ENCODE peak calls at places on chromosomes 2 and 18, in ten cellular contexts. V, J, F, Y, C, G, Z, X, L and I are unnamed samples.

GRCh38 chr2:85470850-85471800 is 52.6 kb downstream of the SH2D6 start:
- DNase-seq in V (no peak), G (no peak), L (no peak), X (no peak), F (no peak), J (peak), C (no peak), Y (no peak), Z (peak), I (no peak)

GRCh38 chr2:96903318-96903717 is 33.4 kb upstream of the SEMA4C start:
- DNase-seq in F (no peak), V (no peak), X (no peak), C (no peak), L (no peak), Y (no peak), Z (no peak), G (no peak), J (no peak), I (no peak)

GRCh38 chr18:47141289-47141688 is 9.0 kb downstream of the HDHD2 start:
- DNase-seq in X (no peak), F (no peak), Y (no peak), L (no peak), G (no peak), J (no peak), V (no peak), Z (no peak), C (no peak), I (no peak)

GRCh38 chr2:172098650-172099471 is 3.8 kb downstream of the DLX2 start:
- DNase-seq in Y (no peak), G (no peak), F (peak), V (no peak), C (peak), X (peak), L (no peak), J (peak), Z (peak), I (no peak)

GRCh38 chr2:231614559-231615057 is 21.9 kb downstream of the TEX44 start:
- DNase-seq in X (no peak), F (peak), J (no peak), C (no peak), G (peak), Z (no peak), L (no peak), Y (no peak), V (no peak), I (no peak)

GRCh38 chr2:134118279-134119116 is 135.4 kb upstream of the MGAT5 start:
- DNase-seq in F (peak), Y (peak), J (peak), V (peak), L (peak), Z (peak), G (peak), X (peak), C (peak), I (peak)

GRCh38 chr2:18976112-18976961 is 382.1 kb downstream of the OSR1 start:
- DNase-seq in G (no peak), Y (no peak), V (peak), L (no peak), Z (peak), X (peak), F (peak), J (no peak), C (peak), I (peak)

GRCh38 chr2:208142925-208143799 is 2.8 kb downstream of the CRYGB start:
- DNase-seq in Y (no peak), F (no peak), J (no peak), X (no peak), V (no peak), L (no peak), G (no peak), C (no peak), Z (no peak), I (no peak)

GRCh38 chr2:182182436-182182835 is 196.8 kb downstream of the PPP1R1C start:
- DNase-seq in Z (no peak), C (peak), J (no peak), X (peak), L (no peak), V (no peak), Y (no peak), F (no peak), G (no peak), I (no peak)

GRCh38 chr18:60295776-60296175 is 76.8 kb downstream of the MC4R start:
- DNase-seq in F (no peak), Y (no peak), V (no peak), C (no peak), G (no peak), X (no peak), L (no peak), Z (no peak), J (no peak), I (no peak)

GRCh38 chr2:108594132-108594981 is 60.1 kb downstream of the LIMS1 start:
- DNase-seq in G (no peak), F (peak), Y (no peak), V (no peak), J (peak), X (peak), C (peak), Z (peak), L (no peak), I (peak)

GRCh38 chr2:124983595-124983994 is 958.5 kb downstream of the CNTNAP5 start:
- DNase-seq in L (no peak), Z (peak), X (peak), G (no peak), V (peak), C (peak), J (no peak), F (no peak), Y (no peak), I (no peak)

GRCh38 chr2:181074457-181074856 is 94.1 kb downstream of the UBE2E3 start:
- DNase-seq in C (peak), Y (no peak), F (no peak), V (no peak), J (no peak), X (no peak), Z (peak), G (no peak), L (no peak), I (no peak)

GRCh38 chr18:26863122-26863879 is 2.2 kb downstream of the AQP4 start:
- DNase-seq in Y (no peak), X (no peak), F (no peak), L (no peak), G (peak), Z (no peak), J (peak), V (no peak), C (no peak), I (no peak)

GRCh38 chr2:216735086-216735485 is 39.7 kb upstream of the IGFBP5 start:
- DNase-seq in Z (peak), C (no peak), J (no peak), X (peak), V (peak), F (no peak), Y (no peak), L (no peak), G (no peak), I (no peak)

GRCh38 chr2:206004004-206004693 is 81.8 kb downstream of the INO80D start:
- DNase-seq in G (no peak), L (no peak), F (peak), Z (peak), Y (no peak), J (peak), X (peak), C (no peak), V (no peak), I (no peak)

GRCh38 chr2:51510298-51510697 is 478.4 kb upstream of the NRXN1 start:
- DNase-seq in G (no peak), L (no peak), C (no peak), F (peak), X (no peak), Y (no peak), V (no peak), J (no peak), Z (no peak), I (no peak)

GRCh38 chr2:51511002-51511401 is 479.1 kb upstream of the NRXN1 start:
- DNase-seq in V (no peak), X (no peak), L (no peak), J (no peak), G (no peak), Y (no peak), C (no peak), F (peak), Z (no peak), I (no peak)

DNA sequence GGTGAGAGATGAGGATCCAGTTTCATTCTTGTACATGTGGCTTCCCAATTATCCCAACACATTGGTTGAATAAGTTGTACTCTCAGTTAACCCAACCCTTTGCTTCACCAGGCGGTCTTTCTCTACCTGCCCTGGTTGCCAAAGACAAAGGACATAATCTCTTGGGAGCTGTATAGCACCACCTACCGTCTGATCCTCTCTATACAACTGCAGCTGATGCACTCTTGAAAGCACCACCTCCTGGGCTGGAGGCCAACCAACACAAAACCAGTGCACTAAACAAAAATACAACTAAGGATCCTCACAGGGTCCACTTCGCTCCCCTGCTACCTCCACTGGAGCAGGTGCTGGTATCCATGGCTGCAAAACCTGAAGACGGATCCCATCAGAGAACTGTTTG is 473.6 kb upstream of the NRXN1 start:
- DNase-seq in L (no peak), Z (no peak), Y (no peak), C (no peak), F (peak), V (no peak), G (no peak), J (peak), X (no peak), I (no peak)
- TF ChIP-seq CTCF in L (no peak), Z (no peak), Y (no peak), C (no peak), F (peak), V (no peak), G (no peak), J (no peak), X (no peak), I (no peak)

GRCh38 chr2:10221443-10221842 is 81.3 kb upstream of the HPCAL1 start:
- DNase-seq in X (no peak), Y (no peak), Z (no peak), J (no peak), C (no peak), V (no peak), L (no peak), G (no peak), F (no peak), I (no peak)
- H3K4me3 ChIP-seq in X (no peak), Y (no peak), Z (no peak), J (no peak), C (no peak), V (no peak), L (no peak), G (no peak), F (no peak), I (no peak)

GRCh38 chr2:237132799-237133198 is 47.1 kb downstream of the COPS8 start:
- DNase-seq in C (no peak), V (no peak), Y (no peak), Z (no peak), G (peak), F (peak), J (peak), X (no peak), L (no peak), I (no peak)
- TF ChIP-seq CTCF in C (peak), V (peak), Y (no peak), Z (peak), G (no peak), F (peak), J (peak), X (peak), L (no peak), I (no peak)

DNA sequence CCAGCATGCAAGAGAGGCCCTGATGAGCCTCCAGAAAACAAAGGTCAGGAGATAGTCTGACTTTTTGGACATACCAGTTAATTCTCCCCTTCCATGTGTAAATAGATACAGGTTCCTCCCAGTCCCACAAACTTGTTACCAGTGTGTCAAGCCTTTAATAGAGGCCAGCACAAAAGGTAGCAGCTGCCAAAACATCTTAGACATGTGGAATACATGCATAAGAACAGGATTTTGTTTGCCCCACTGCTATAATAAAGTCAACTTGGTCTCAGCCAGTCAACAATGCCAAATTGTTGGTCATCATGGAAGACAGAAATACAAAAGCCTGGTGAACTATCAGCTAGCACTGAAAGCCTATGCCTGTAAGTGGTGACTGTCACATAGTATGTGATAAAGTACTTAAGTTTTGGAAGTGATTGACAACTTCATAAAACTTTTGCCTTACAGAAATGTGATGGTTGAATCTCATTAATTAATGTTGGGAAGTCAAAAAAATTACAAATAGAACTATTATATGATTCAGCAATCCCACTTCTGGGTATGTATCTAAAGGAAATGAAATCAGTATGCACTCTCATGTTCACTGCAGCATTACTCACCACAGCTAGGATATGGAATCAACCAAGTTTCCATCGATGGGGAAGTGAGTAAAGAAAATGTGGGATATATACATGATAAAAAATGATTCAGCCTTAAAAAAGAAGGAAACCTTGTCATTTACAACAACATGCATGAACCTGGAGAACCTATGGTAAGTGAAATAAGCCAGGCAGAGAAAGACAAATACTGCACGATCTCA is 112.6 kb upstream of the WDR75 start:
- DNase-seq in L (no peak), Z (peak), C (peak), F (no peak), Y (no peak), V (no peak), J (no peak), X (peak), G (no peak), I (peak)
- H3K4me3 ChIP-seq in L (no peak), Z (no peak), C (no peak), F (no peak), Y (no peak), V (no peak), J (no peak), X (no peak), G (no peak), I (no peak)

GRCh38 chr2:1136071-1136470 is 185.4 kb downstream of the SNTG2 start:
- DNase-seq in V (no peak), F (peak), Z (peak), L (no peak), C (no peak), G (no peak), J (no peak), Y (no peak), X (no peak), I (no peak)
- TF ChIP-seq CTCF in V (peak), F (peak), Z (peak), L (no peak), C (peak), G (no peak), J (peak), Y (no peak), X (no peak), I (peak)

GRCh38 chr2:218858671-218859555 is 692 bp upstream of the WNT6 start:
- DNase-seq in L (no peak), V (no peak), Z (no peak), J (no peak), F (no peak), Y (no peak), X (no peak), G (no peak), C (no peak), I (no peak)

GRCh38 chr2:218859556-218859993 is at the start of gene WNT6:
- DNase-seq in Z (no peak), F (peak), J (no peak), V (no peak), L (no peak), C (no peak), G (no peak), X (no peak), Y (no peak), I (no peak)

GRCh38 chr2:218861645-218862318 is 2.2 kb downstream of the WNT6 start:
- DNase-seq in L (no peak), J (no peak), X (no peak), C (no peak), G (no peak), Z (no peak), F (peak), Y (no peak), V (no peak), I (no peak)

GRCh38 chr2:218859994-218860831 is 608 bp downstream of the WNT6 start:
- DNase-seq in Z (no peak), V (no peak), G (no peak), X (no peak), J (no peak), L (no peak), F (no peak), C (no peak), Y (no peak), I (no peak)

GRCh38 chr2:218860950-218861381 is 1.4 kb downstream of the WNT6 start:
- DNase-seq in Z (peak), J (no peak), C (peak), Y (peak), G (no peak), L (no peak), V (no peak), X (peak), F (peak), I (no peak)
- H3K4me3 ChIP-seq in Z (no peak), J (peak), C (no peak), Y (peak), G (no peak), L (no peak), V (no peak), X (no peak), F (no peak), I (no peak)

DNA sequence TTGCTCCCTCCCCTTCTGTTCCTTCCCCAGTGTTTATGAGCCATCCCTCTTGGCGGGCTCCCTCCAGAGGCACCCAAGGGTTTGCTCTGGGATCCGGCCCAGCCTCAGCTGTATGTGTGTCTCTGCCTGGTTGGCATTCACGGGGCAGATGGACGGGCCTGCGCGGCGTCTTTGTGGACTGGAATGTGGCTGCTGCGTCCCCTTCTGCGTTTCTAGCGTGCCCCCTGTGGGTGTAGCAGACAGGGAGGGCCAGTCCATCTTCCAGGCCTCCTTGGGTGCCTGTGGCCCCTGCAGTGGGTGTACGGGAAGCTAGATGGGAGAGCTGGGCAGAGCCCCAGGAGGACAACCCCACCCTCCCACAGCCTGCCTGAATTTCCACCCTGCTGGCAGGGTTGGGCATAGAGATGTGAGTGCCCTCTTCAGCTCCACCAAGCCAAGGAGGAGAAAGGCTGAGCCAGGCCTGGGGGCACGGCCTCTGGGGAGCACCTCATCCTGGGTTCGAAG is 15.7 kb downstream of the GPC1 start:
- DNase-seq in Y (no peak), X (no peak), Z (no peak), V (no peak), L (no peak), G (no peak), J (no peak), F (no peak), C (no peak), I (no peak)
- TF ChIP-seq CTCF in Y (no peak), X (no peak), Z (no peak), V (no peak), L (no peak), G (no peak), J (no peak), F (no peak), C (no peak), I (no peak)

GRCh38 chr2:128690431-128690830 is 371.8 kb upstream of the HS6ST1 start:
- DNase-seq in C (no peak), G (no peak), F (no peak), Z (no peak), J (no peak), V (no peak), X (no peak), Y (no peak), L (no peak), I (no peak)
- H3K4me3 ChIP-seq in C (no peak), G (no peak), F (no peak), Z (no peak), J (no peak), V (no peak), X (no peak), Y (no peak), L (no peak), I (no peak)

GRCh38 chr2:101763496-101764333 is 66.2 kb downstream of the MAP4K4 start:
- DNase-seq in X (peak), J (peak), Y (no peak), V (no peak), Z (no peak), G (no peak), L (no peak), C (no peak), F (no peak), I (no peak)
- TF ChIP-seq CTCF in X (no peak), J (no peak), Y (no peak), V (no peak), Z (no peak), G (no peak), L (no peak), C (no peak), F (no peak), I (no peak)

DNA sequence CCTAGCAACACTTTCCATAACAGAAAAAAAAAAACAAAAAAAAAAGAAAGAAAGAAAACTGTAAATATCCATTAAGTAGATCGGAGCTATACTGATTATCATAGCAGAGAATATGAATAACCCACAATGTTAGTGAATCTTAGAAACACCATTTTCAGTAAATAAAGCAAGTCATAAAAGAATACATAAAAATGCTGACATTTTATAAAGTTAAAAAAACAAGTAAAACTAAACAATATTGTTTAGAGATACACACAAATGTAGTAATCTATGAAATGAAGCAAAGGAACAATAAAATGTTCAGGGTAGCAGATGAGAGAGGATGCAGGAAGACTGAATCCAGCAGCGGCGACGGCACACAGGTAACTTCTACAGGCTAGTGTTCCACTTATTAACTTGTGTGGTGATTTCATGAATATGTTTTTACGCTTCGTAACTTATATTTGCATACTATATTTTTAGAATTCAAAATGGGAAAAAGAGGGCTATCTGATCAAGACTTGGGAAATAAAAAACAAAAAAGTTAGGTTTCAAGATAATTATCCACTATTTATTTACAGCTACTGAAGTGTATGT is 4.8 kb downstream of the ROCK2 start:
- DNase-seq in C (no peak), F (no peak), J (no peak), Y (no peak), X (no peak), V (no peak), Z (no peak), G (no peak), L (no peak), I (no peak)
- H3K4me3 ChIP-seq in C (no peak), F (no peak), J (no peak), Y (no peak), X (no peak), V (no peak), Z (no peak), G (no peak), L (peak), I (no peak)